ENCODE peak calls at places on chromosomes 16 and 17, in nine cellular contexts. One of them, this sample, is unnamed.

GRCh38 chr16:50509521-50510341 is 38.5 kb upstream of the NKD1 start:
- DNase-seq in cardiac muscle cell: peak
- DNase-seq in astrocyte of the spinal cord: peak
- DNase-seq in WTC11: peak
- DNase-seq in AG04450: no peak
- DNase-seq in heart left ventricle: no peak
- DNase-seq in bronchial epithelial cell: peak
- DNase-seq in RWPE1: no peak
- DNase-seq in neural crest cell: peak
- DNase-seq in this sample: no peak

GRCh38 chr17:12463102-12463501 is 202.6 kb upstream of the MYOCD start:
- DNase-seq in cardiac muscle cell: no peak
- DNase-seq in heart left ventricle: no peak
- DNase-seq in RWPE1: no peak
- DNase-seq in bronchial epithelial cell: no peak
- DNase-seq in AG04450: peak
- DNase-seq in neural crest cell: no peak
- DNase-seq in WTC11: no peak
- DNase-seq in astrocyte of the spinal cord: peak
- DNase-seq in this sample: no peak

GRCh38 chr17:75739801-75740200 is 18.5 kb downstream of the ITGB4 start:
- DNase-seq in WTC11: no peak
- DNase-seq in RWPE1: no peak
- DNase-seq in heart left ventricle: no peak
- DNase-seq in bronchial epithelial cell: no peak
- DNase-seq in neural crest cell: no peak
- DNase-seq in astrocyte of the spinal cord: no peak
- DNase-seq in cardiac muscle cell: no peak
- DNase-seq in AG04450: no peak
- DNase-seq in this sample: no peak

GRCh38 chr16:47037396-47037745 is 63.9 kb upstream of the DNAJA2 start:
- DNase-seq in RWPE1: no peak
- DNase-seq in heart left ventricle: no peak
- DNase-seq in neural crest cell: no peak
- DNase-seq in AG04450: no peak
- DNase-seq in astrocyte of the spinal cord: peak
- DNase-seq in WTC11: peak
- DNase-seq in cardiac muscle cell: peak
- DNase-seq in bronchial epithelial cell: no peak
- DNase-seq in this sample: no peak

GRCh38 chr17:54967621-54968258 is 714 bp downstream of the COX11 start:
- DNase-seq in bronchial epithelial cell: peak
- DNase-seq in heart left ventricle: no peak
- DNase-seq in WTC11: no peak
- DNase-seq in AG04450: no peak
- DNase-seq in astrocyte of the spinal cord: peak
- DNase-seq in RWPE1: peak
- DNase-seq in cardiac muscle cell: peak
- DNase-seq in neural crest cell: no peak
- DNase-seq in this sample: no peak

GRCh38 chr17:76417499-76418143 is 33.2 kb downstream of the SPHK1 start:
- DNase-seq in RWPE1: no peak
- DNase-seq in AG04450: no peak
- DNase-seq in WTC11: no peak
- DNase-seq in bronchial epithelial cell: no peak
- DNase-seq in heart left ventricle: no peak
- DNase-seq in astrocyte of the spinal cord: no peak
- DNase-seq in cardiac muscle cell: no peak
- DNase-seq in neural crest cell: no peak
- DNase-seq in this sample: no peak

GRCh38 chr17:81440511-81441244 is 45.4 kb downstream of the BAHCC1 start:
- DNase-seq in RWPE1: no peak
- DNase-seq in heart left ventricle: no peak
- DNase-seq in neural crest cell: peak
- DNase-seq in AG04450: no peak
- DNase-seq in astrocyte of the spinal cord: no peak
- DNase-seq in WTC11: peak
- DNase-seq in bronchial epithelial cell: no peak
- DNase-seq in cardiac muscle cell: no peak
- DNase-seq in this sample: peak

GRCh38 chr17:78658281-78658785 is 81.1 kb upstream of the DNAH17 start:
- DNase-seq in neural crest cell: no peak
- DNase-seq in cardiac muscle cell: no peak
- DNase-seq in astrocyte of the spinal cord: peak
- DNase-seq in AG04450: no peak
- DNase-seq in bronchial epithelial cell: peak
- DNase-seq in RWPE1: no peak
- DNase-seq in WTC11: no peak
- DNase-seq in heart left ventricle: no peak
- DNase-seq in this sample: no peak

GRCh38 chr17:59617141-59617757 is 2.4 kb upstream of the CLTC start:
- DNase-seq in astrocyte of the spinal cord: no peak
- DNase-seq in RWPE1: no peak
- DNase-seq in heart left ventricle: no peak
- DNase-seq in neural crest cell: no peak
- DNase-seq in bronchial epithelial cell: peak
- DNase-seq in cardiac muscle cell: no peak
- DNase-seq in WTC11: no peak
- DNase-seq in AG04450: no peak
- DNase-seq in this sample: no peak

GRCh38 chr17:72125742-72126141 is 4.9 kb downstream of the SOX9 start:
- DNase-seq in AG04450: no peak
- DNase-seq in heart left ventricle: no peak
- DNase-seq in astrocyte of the spinal cord: peak
- DNase-seq in WTC11: no peak
- DNase-seq in bronchial epithelial cell: peak
- DNase-seq in cardiac muscle cell: peak
- DNase-seq in RWPE1: no peak
- DNase-seq in neural crest cell: no peak
- DNase-seq in this sample: no peak

GRCh38 chr16:80670170-80670865 is 129.5 kb downstream of the DYNLRB2 start:
- DNase-seq in heart left ventricle: no peak
- DNase-seq in neural crest cell: no peak
- DNase-seq in RWPE1: no peak
- DNase-seq in WTC11: no peak
- DNase-seq in astrocyte of the spinal cord: no peak
- DNase-seq in AG04450: no peak
- DNase-seq in bronchial epithelial cell: no peak
- DNase-seq in cardiac muscle cell: no peak
- DNase-seq in this sample: no peak

GRCh38 chr16:66905633-66906539 is 12.8 kb downstream of the CDH16 start:
- DNase-seq in heart left ventricle: peak
- DNase-seq in neural crest cell: no peak
- DNase-seq in RWPE1: peak
- DNase-seq in AG04450: no peak
- DNase-seq in WTC11: peak
- DNase-seq in cardiac muscle cell: no peak
- DNase-seq in bronchial epithelial cell: peak
- DNase-seq in astrocyte of the spinal cord: no peak
- DNase-seq in this sample: no peak

GRCh38 chr16:89801800-89802199 is 14.6 kb downstream of the FANCA start:
- DNase-seq in cardiac muscle cell: peak
- DNase-seq in neural crest cell: no peak
- DNase-seq in RWPE1: no peak
- DNase-seq in heart left ventricle: no peak
- DNase-seq in AG04450: no peak
- DNase-seq in bronchial epithelial cell: no peak
- DNase-seq in astrocyte of the spinal cord: no peak
- DNase-seq in WTC11: no peak
- DNase-seq in this sample: no peak

GRCh38 chr17:16593356-16594102 is 24.5 kb upstream of the ZNF287 start:
- DNase-seq in astrocyte of the spinal cord: no peak
- DNase-seq in WTC11: no peak
- DNase-seq in bronchial epithelial cell: peak
- DNase-seq in heart left ventricle: no peak
- DNase-seq in RWPE1: no peak
- DNase-seq in AG04450: no peak
- DNase-seq in cardiac muscle cell: peak
- DNase-seq in neural crest cell: no peak
- DNase-seq in this sample: no peak

GRCh38 chr17:81399481-81400153 is 4.4 kb downstream of the BAHCC1 start:
- DNase-seq in cardiac muscle cell: no peak
- DNase-seq in AG04450: no peak
- DNase-seq in astrocyte of the spinal cord: no peak
- DNase-seq in WTC11: peak
- DNase-seq in RWPE1: no peak
- DNase-seq in heart left ventricle: no peak
- DNase-seq in neural crest cell: no peak
- DNase-seq in bronchial epithelial cell: no peak
- DNase-seq in this sample: no peak

GRCh38 chr17:3447625-3448024 is 14.0 kb upstream of the OR1E2 start:
- DNase-seq in cardiac muscle cell: peak
- DNase-seq in bronchial epithelial cell: peak
- DNase-seq in heart left ventricle: no peak
- DNase-seq in RWPE1: peak
- DNase-seq in AG04450: no peak
- DNase-seq in neural crest cell: no peak
- DNase-seq in WTC11: peak
- DNase-seq in astrocyte of the spinal cord: no peak
- DNase-seq in this sample: no peak

GRCh38 chr16:58333937-58334336 is 39.1 kb upstream of the PRSS54 start:
- DNase-seq in heart left ventricle: no peak
- DNase-seq in astrocyte of the spinal cord: no peak
- DNase-seq in cardiac muscle cell: no peak
- DNase-seq in AG04450: no peak
- DNase-seq in bronchial epithelial cell: no peak
- DNase-seq in neural crest cell: no peak
- DNase-seq in WTC11: no peak
- DNase-seq in RWPE1: no peak
- DNase-seq in this sample: no peak
- TF ChIP-seq CTCF in heart left ventricle: no peak
- TF ChIP-seq CTCF in astrocyte of the spinal cord: no peak
- TF ChIP-seq CTCF in cardiac muscle cell: no peak
- TF ChIP-seq CTCF in AG04450: no peak
- TF ChIP-seq CTCF in bronchial epithelial cell: no peak
- TF ChIP-seq CTCF in neural crest cell: no peak
- TF ChIP-seq CTCF in WTC11: no peak
- TF ChIP-seq CTCF in RWPE1: no peak
- TF ChIP-seq CTCF in this sample: no peak

DNA sequence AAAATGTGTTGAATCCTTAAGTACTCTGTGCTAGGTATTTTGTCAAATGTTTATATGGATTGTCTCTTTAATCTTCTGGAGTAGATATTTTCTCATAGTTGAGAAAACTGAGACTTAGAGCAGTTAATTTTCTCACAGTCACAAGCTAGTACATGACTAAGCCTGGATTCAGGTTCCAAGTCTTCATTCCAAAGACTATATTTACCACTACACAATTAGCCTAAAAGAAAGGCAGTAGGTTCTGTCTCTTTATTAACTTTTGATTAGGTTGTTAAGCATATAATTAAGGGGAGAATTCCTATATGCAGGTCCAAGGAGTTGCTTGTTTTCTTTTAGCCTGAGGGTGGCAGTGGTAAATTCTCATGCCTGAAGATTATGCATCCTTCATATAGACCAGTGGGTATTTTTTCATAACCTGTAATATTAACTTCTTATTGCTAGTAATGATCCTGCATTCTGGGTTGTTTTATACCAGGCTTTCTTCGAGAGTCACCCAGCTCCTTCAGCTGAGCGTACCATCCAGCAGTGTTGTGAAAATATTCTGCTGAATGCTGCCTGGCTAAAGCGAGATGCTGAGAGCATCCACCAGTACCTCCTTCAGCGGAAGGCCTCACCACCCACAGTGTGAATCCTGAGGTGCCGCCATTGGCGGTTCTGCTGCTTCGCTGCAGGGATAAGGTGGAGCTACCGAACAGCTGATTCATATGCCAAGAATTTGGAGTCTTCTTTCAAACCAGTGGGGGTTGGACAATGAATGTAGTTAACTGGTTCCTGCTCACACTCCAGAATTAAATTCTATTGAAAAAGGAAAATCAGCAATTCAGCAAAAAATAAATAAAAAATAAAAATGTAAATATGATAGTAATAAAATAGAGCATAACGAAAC is 28.2 kb upstream of the KPNB1 start:
- DNase-seq in bronchial epithelial cell: peak
- DNase-seq in WTC11: peak
- DNase-seq in neural crest cell: no peak
- DNase-seq in AG04450: peak
- DNase-seq in heart left ventricle: peak
- DNase-seq in RWPE1: peak
- DNase-seq in astrocyte of the spinal cord: peak
- DNase-seq in cardiac muscle cell: peak
- DNase-seq in this sample: no peak
- TF ChIP-seq CTCF in bronchial epithelial cell: no peak
- TF ChIP-seq CTCF in WTC11: no peak
- TF ChIP-seq CTCF in neural crest cell: no peak
- TF ChIP-seq CTCF in AG04450: no peak
- TF ChIP-seq CTCF in heart left ventricle: no peak
- TF ChIP-seq CTCF in RWPE1: peak
- TF ChIP-seq CTCF in astrocyte of the spinal cord: peak
- TF ChIP-seq CTCF in cardiac muscle cell: peak
- TF ChIP-seq CTCF in this sample: no peak

GRCh38 chr17:49677134-49677932 is 564 bp downstream of the SPOP start:
- DNase-seq in heart left ventricle: peak
- DNase-seq in RWPE1: peak
- DNase-seq in astrocyte of the spinal cord: peak
- DNase-seq in neural crest cell: peak
- DNase-seq in bronchial epithelial cell: peak
- DNase-seq in AG04450: peak
- DNase-seq in cardiac muscle cell: peak
- DNase-seq in WTC11: peak
- DNase-seq in this sample: peak
- TF ChIP-seq CTCF in heart left ventricle: no peak
- TF ChIP-seq CTCF in RWPE1: no peak
- TF ChIP-seq CTCF in astrocyte of the spinal cord: no peak
- TF ChIP-seq CTCF in neural crest cell: no peak
- TF ChIP-seq CTCF in bronchial epithelial cell: no peak
- TF ChIP-seq CTCF in AG04450: no peak
- TF ChIP-seq CTCF in cardiac muscle cell: no peak
- TF ChIP-seq CTCF in WTC11: no peak
- TF ChIP-seq CTCF in this sample: no peak

DNA sequence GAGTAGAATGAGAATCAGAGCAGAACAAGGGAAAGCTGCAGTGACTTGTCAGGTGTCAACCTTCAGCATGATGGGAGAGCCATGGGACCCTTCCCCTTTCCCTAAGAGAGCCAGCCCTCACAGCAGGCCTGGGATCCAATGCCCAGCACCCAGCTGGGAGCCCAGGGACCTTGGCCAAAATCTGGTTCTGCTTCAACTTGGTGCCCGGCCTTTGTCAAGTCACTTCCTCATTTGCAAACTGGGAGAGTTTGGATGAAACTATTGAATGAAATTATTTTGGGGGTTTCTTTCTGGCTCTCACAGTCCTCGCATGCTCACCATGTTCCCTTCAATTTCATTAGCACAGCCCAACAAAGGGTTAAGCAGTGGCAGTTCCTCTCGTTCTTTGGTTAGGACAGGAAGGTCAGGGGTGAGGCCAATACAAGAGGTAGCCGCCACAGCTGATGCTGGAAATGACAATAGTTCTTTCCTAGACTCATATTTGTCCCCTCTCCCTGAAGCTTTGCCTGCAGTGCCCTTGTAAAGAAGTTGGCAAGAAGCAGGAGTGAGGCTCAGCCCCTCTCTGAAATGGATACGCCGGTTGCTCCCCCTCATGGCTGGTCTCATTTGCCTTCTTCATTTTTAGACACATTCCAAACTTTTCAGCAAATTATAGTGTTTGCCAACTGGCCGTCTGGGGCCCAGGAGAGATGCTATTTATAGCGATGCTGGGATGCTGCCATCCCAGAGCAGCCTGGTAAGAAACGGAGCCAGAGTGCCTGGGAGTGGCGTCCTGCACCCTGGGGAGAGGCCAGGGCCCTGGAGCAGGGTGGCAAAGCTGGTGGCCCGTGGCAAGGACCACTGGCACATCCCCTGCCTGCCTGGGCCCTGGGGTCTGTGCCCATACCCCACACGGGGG is 34.5 kb upstream of the MEOX1 start:
- DNase-seq in RWPE1: no peak
- DNase-seq in astrocyte of the spinal cord: no peak
- DNase-seq in neural crest cell: no peak
- DNase-seq in WTC11: no peak
- DNase-seq in AG04450: no peak
- DNase-seq in heart left ventricle: peak
- DNase-seq in cardiac muscle cell: peak
- DNase-seq in bronchial epithelial cell: no peak
- DNase-seq in this sample: no peak
- TF ChIP-seq CTCF in RWPE1: no peak
- TF ChIP-seq CTCF in astrocyte of the spinal cord: no peak
- TF ChIP-seq CTCF in neural crest cell: no peak
- TF ChIP-seq CTCF in WTC11: no peak
- TF ChIP-seq CTCF in AG04450: peak
- TF ChIP-seq CTCF in heart left ventricle: no peak
- TF ChIP-seq CTCF in cardiac muscle cell: peak
- TF ChIP-seq CTCF in bronchial epithelial cell: no peak
- TF ChIP-seq CTCF in this sample: no peak

This sample was measured in progenitor cell of endocrine pancreas.